ENCODE peak calls at places on chromosomes 1 and 21, in eight cellular contexts. S is T-helper 22 cell; L is NCI-H187; H is AG04450; O is CD4-positive, CD25-positive, alpha-beta regulatory T cell; N is left cardiac atrium; R is M059J; K is stimulated activated CD8-positive, alpha-beta memory T cell treated with anti-CD3 and anti-CD28 coated beads, Interleukin-2, amount 100 ng/mL, for 1 hour. B is an unnamed sample.
A peak's percentile ranks its signal among the peaks of the same experiment; 100 is the strongest.

GRCh38 chr1:41823453-41823852 is 95.3 kb downstream of the HIVEP3 start:
- DNase-seq in S (no peak), L (no peak), H (no peak), O (no peak), N (no peak), R (no peak), K (no peak), B (no peak)

GRCh38 chr1:113128116-113128515 is 55.1 kb downstream of the LRIG2 start:
- DNase-seq in S (no peak), L (no peak), H (no peak), O (no peak), N (no peak), R (no peak), K (no peak), B (no peak)

GRCh38 chr1:222844108-222844779 is 29.4 kb downstream of the DISP1 start:
- DNase-seq in S (no peak), L (no peak), H (no peak), O (no peak), N (no peak), R (no peak), K (no peak), B (no peak)

GRCh38 chr1:168623003-168623828 is 46.8 kb downstream of the XCL1 start:
- DNase-seq in S (no peak), L (peak; percentile 46), H (no peak), O (no peak), N (peak; percentile 48), R (peak; percentile 95), K (no peak), B (peak; percentile 61)

GRCh38 chr1:183443025-183443424 is 24.8 kb upstream of the NMNAT2 start:
- DNase-seq in S (no peak), L (no peak), H (no peak), O (no peak), N (no peak), R (peak; percentile 30), K (no peak), B (no peak)

GRCh38 chr1:44417351-44418021 is 12.4 kb downstream of the RNF220 start:
- DNase-seq in S (no peak), L (peak; percentile 43), H (no peak), O (no peak), N (peak; percentile 38), R (peak; percentile 34), K (no peak), B (no peak)

GRCh38 chr1:197781998-197782718 is 6.9 kb upstream of the DENND1B start:
- DNase-seq in S (no peak), L (no peak), H (no peak), O (no peak), N (no peak), R (peak; percentile 63), K (no peak), B (no peak)

GRCh38 chr1:42322577-42322976 is 12.5 kb downstream of the FOXJ3 start:
- DNase-seq in S (no peak), L (no peak), H (no peak), O (no peak), N (no peak), R (peak; percentile 70), K (no peak), B (no peak)

GRCh38 chr1:83554174-83554573 is 444.8 kb downstream of the TTLL7 start:
- DNase-seq in S (no peak), L (no peak), H (no peak), O (no peak), N (no peak), R (no peak), K (no peak), B (no peak)

GRCh38 chr21:39349211-39350093 is 564 bp upstream of the HMGN1 start:
- DNase-seq in S (peak; percentile 94), L (peak; percentile 98), H (peak; percentile 82), O (peak; percentile 97), N (peak; percentile 97), R (peak; percentile 95), K (peak; percentile 96), B (peak; percentile 81)

GRCh38 chr1:203144661-203145060 is 17.1 kb downstream of the ADORA1 start:
- DNase-seq in S (no peak), L (no peak), H (no peak), O (no peak), N (no peak), R (peak; percentile 40), K (no peak), B (no peak)

GRCh38 chr1:151790940-151791651 is 796 bp upstream of the TDRKH start:
- DNase-seq in S (peak; percentile 3), L (no peak), H (no peak), O (no peak), N (no peak), R (peak; percentile 52), K (no peak), B (no peak)

GRCh38 chr1:238487931-238488330 is 597.2 kb upstream of the ZP4 start:
- DNase-seq in S (no peak), L (no peak), H (no peak), O (no peak), N (no peak), R (no peak), K (no peak), B (no peak)

GRCh38 chr1:185440877-185441276 is 123.8 kb upstream of the IVNS1ABP start:
- DNase-seq in S (no peak), L (no peak), H (no peak), O (no peak), N (no peak), R (peak; percentile 53), K (no peak), B (peak; percentile 28)

GRCh38 chr1:151914076-151914475 is 4.8 kb upstream of the THEM4 start:
- DNase-seq in S (no peak), L (no peak), H (no peak), O (no peak), N (no peak), R (no peak), K (no peak), B (no peak)

GRCh38 chr1:45815667-45816458 is 12.5 kb downstream of the MAST2 start:
- DNase-seq in S (no peak), L (no peak), H (no peak), O (no peak), N (no peak), R (peak; percentile 65), K (no peak), B (no peak)

GRCh38 chr1:212286437-212287131 is 1.4 kb downstream of the PPP2R5A start:
- DNase-seq in S (no peak), L (peak; percentile 33), H (no peak), O (no peak), N (no peak), R (peak; percentile 37), K (no peak), B (no peak)

GRCh38 chr1:202063093-202063492 is 52.7 kb downstream of the ELF3 start:
- DNase-seq in S (no peak), L (no peak), H (peak; percentile 11), O (no peak), N (no peak), R (peak; percentile 74), K (no peak), B (no peak)

GRCh38 chr1:10387611-10388386 is 11.1 kb upstream of the PGD start:
- DNase-seq in S (no peak), L (no peak), H (peak; percentile 41), O (peak; percentile 14), N (peak; percentile 43), R (peak; percentile 27), K (no peak), B (no peak)

GRCh38 chr21:29075706-29076447 is 2.4 kb upstream of the CCT8 start:
- DNase-seq in S (no peak), L (no peak), H (no peak), O (no peak), N (no peak), R (peak; percentile 89), K (no peak), B (no peak)

GRCh38 chr1:154567386-154568164 is at the start of gene CHRNB2:
- DNase-seq in S (peak; percentile 38), L (peak; percentile 81), H (no peak), O (peak; percentile 73), N (peak; percentile 73), R (peak; percentile 44), K (peak; percentile 42), B (no peak)